ENCODE peak calls at places on chromosomes 12 and 14, in eight cellular contexts. D is adipocyte; J is stimulated activated naive B cell treated with anti-CD40 and anti-IgM and Interleukin-4, amounts not matched to agents 10 μg/mL and 1 μg/mL and 100 μg/mL, for 72 hours; U is GM04504; T is H7; W is fibroblast of lung; O is cardiac septum; P is progenitor cell of endocrine pancreas. S is an unnamed sample.

GRCh38 chr14:73714656-73715081 is 485 bp upstream of the PNMA1 start:
- DNase-seq in D (peak; percentile 48), J (no peak), U (no peak), T (peak; percentile 64), W (peak; percentile 39), O (no peak), P (no peak), S (peak; percentile 21)

GRCh38 chr12:10497602-10498001 is 8.1 kb upstream of the EIF2S3B start:
- DNase-seq in D (no peak), J (no peak), U (no peak), T (no peak), W (peak; percentile 5), O (no peak), P (no peak), S (no peak)

GRCh38 chr12:108972226-108972757 is 48.6 kb downstream of the SVOP start:
- DNase-seq in D (no peak), J (no peak), U (no peak), T (no peak), W (no peak), O (no peak), P (no peak), S (no peak)

GRCh38 chr12:114729731-114730130 is 45.8 kb upstream of the TBX3 start:
- DNase-seq in D (peak; percentile 42), J (no peak), U (no peak), T (no peak), W (peak; percentile 74), O (no peak), P (no peak), S (no peak)

GRCh38 chr12:108638997-108639822 is 5.5 kb upstream of the SELPLG start:
- DNase-seq in D (no peak), J (no peak), U (no peak), T (no peak), W (no peak), O (no peak), P (no peak), S (no peak)

GRCh38 chr14:95885866-95886265 is 9.2 kb downstream of the TUNAR start:
- DNase-seq in D (no peak), J (no peak), U (no peak), T (no peak), W (peak; percentile 45), O (no peak), P (no peak), S (no peak)

GRCh38 chr12:69468237-69469026 is 1.8 kb upstream of the FRS2 start:
- DNase-seq in D (no peak), J (no peak), U (no peak), T (no peak), W (peak; percentile 50), O (no peak), P (no peak), S (no peak)

GRCh38 chr12:9071976-9072375 is 43.7 kb downstream of the A2M start:
- DNase-seq in D (no peak), J (no peak), U (no peak), T (no peak), W (no peak), O (no peak), P (no peak), S (no peak)

GRCh38 chr12:28974166-28974565 is 174.9 kb upstream of the FAR2 start:
- DNase-seq in D (peak; percentile 29), J (no peak), U (no peak), T (no peak), W (peak; percentile 90), O (no peak), P (no peak), S (no peak)

GRCh38 chr14:91343051-91343450 is 74.6 kb downstream of the CCDC88C start:
- DNase-seq in D (no peak), J (no peak), U (no peak), T (no peak), W (no peak), O (no peak), P (no peak), S (no peak)

S was measured in Caki2.